ENCODE peak calls at places on chromosomes 5 and 9, in eight cellular contexts. J is astrocyte, B is Peyer's patch, W is heart left ventricle, V is SK-N-SH, Z is NT2/D1, I is kidney epithelial cell, K is adipocyte. Y is an unnamed sample. For H3K27me3, the result is how much of the 10 kb centered on the place peaks cover.

GRCh38 chr5:92912280-92912679 is 668.7 kb downstream of the NR2F1-AS1 start:
- DNase-seq in J (no peak), B (no peak), W (no peak), V (no peak), Z (no peak), I (no peak), K (no peak), Y (no peak)

GRCh38 chr9:68780735-68781134 is 75.7 kb downstream of the PIP5K1B start:
- DNase-seq in J (peak), B (no peak), W (no peak), V (no peak), Z (no peak), I (no peak), K (no peak), Y (no peak)

GRCh38 chr5:123916331-123917121 is 404.5 kb downstream of the CSNK1G3 start:
- DNase-seq in J (peak), B (no peak), W (no peak), V (no peak), Z (no peak), I (peak), K (peak), Y (no peak)

GRCh38 chr5:109708813-109709212 is 19.1 kb downstream of the MAN2A1 start:
- DNase-seq in J (no peak), B (no peak), W (no peak), V (no peak), Z (no peak), I (no peak), K (no peak), Y (no peak)

GRCh38 chr9:82412586-82412985 is 424.0 kb downstream of the SPATA31D1 start:
- DNase-seq in J (no peak), B (no peak), W (no peak), V (no peak), Z (no peak), I (no peak), K (no peak), Y (no peak)

GRCh38 chr9:84139296-84140100 is 158.9 kb downstream of the RMI1 start:
- DNase-seq in J (peak), B (no peak), W (peak), V (no peak), Z (no peak), I (no peak), K (peak), Y (no peak)

GRCh38 chr5:122967625-122968024 is 68.9 kb downstream of the PPIC start:
- DNase-seq in J (no peak), B (no peak), W (no peak), V (no peak), Z (no peak), I (peak), K (no peak), Y (no peak)

GRCh38 chr9:97983524-97984187 is 515 bp downstream of the ANP32B start:
- DNase-seq in J (peak), B (peak), W (peak), V (peak), Z (no peak), I (no peak), K (peak), Y (peak)

GRCh38 chr5:149389552-149390495 is 10.7 kb upstream of the IL17B start:
- DNase-seq in J (no peak), B (no peak), W (no peak), V (no peak), Z (no peak), I (no peak), K (no peak), Y (no peak)

DNA sequence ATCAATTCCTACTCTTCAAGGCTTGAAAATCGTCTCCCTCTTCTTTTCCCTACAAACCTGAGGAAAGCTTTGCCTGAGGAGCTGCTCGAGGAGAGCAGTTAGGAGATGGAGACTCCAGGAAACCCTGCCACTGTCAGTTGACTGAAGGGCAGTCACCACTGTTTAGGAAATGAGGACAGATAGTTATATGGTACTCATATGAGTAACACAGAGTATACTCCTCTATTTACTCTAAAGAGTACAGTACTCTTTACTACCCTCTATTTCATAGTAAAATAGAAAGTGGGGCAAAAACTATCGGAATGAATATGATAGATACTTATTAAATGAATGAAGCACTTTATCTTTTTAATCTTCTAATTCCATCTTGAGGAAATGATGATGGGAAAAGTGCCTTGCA is 115.8 kb downstream of the MAPKAP1 start:
- DNase-seq in J (no peak), B (no peak), W (no peak), V (no peak), Z (no peak), I (no peak), K (no peak), Y (no peak)
- H3K27me3 ChIP-seq in J (under half), B (under half), W (under half), V (under half), Z (under half), I (under half), K (under half), Y (under half)

DNA sequence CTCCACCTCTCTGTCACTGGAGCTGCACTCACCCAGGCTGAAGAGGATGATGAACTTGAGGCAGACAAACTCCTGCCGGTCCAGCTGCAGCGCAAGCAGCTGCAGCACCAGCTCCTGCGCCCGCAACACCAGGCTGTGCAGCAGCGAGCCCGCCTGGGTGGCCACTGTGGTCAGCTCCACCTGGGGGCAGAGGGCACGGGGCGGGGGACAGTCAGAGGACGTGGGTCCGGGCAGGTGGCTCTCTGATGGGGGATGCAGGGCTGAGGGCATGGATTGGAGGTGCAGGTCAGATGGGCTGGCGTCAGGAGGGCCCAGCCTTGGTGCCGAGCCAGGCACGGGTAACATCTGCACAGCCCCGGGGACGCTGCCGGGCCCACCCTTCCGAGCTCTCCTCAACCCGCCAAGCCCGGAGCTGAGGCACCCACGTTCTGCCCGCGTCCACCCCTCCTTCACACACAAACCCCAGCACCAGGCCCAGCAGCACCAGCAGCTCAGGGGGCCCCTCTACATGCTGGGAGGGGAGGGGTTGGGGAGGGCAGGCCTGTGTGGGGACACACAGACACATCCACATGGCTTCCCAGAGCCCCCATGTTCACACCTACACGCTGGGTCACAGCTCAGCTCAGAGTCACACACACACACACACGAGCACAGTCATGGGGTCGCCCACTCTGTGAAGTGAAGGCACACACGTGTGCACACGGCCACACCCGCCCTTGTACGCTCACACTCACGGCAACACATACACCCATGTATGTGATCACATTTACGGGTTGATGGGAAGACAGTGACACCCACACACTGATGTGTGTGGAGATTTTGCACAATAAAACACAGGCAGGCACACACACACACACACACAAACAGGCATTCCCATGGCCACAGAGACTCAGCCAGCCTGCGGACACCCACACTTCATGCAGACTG is 15.9 kb downstream of the NR5A1 start:
- DNase-seq in J (no peak), B (no peak), W (no peak), V (no peak), Z (no peak), I (no peak), K (no peak), Y (no peak)
- H3K27me3 ChIP-seq in J (under half), B (under half), W (under half), V (under half), Z (under half), I (half or more), K (half or more), Y (under half)

DNA sequence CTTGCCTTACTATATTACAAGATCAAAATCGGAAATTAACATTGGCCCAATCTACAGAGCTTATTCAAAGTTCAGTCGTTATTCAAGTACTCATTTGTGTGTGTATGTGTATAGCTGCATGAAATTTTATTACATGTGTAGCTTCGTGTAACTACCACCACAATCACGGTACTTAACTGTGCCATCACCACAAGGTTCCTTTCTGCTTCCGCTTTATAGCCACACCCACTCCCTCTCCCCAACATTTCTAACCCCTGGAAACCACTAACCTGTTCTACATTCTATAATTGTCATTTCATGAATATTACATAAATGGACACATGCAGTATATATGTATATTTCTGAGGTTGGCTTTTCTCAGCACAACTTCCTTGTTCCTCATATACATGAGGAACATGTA is 4.0 kb upstream of the TEX48 start:
- DNase-seq in J (no peak), B (no peak), W (no peak), V (no peak), Z (no peak), I (no peak), K (no peak), Y (no peak)
- H3K27me3 ChIP-seq in J (under half), B (under half), W (under half), V (under half), Z (under half), I (under half), K (under half), Y (under half)

GRCh38 chr5:146342519-146342881 is 3.9 kb downstream of the POU4F3 start:
- DNase-seq in J (no peak), B (no peak), W (no peak), V (no peak), Z (no peak), I (no peak), K (no peak), Y (no peak)
- H3K27me3 ChIP-seq in J (half or more), B (under half), W (half or more), V (half or more), Z (half or more), I (half or more), K (half or more), Y (under half)

GRCh38 chr5:1885777-1886633 is 3.3 kb upstream of the IRX4 start:
- DNase-seq in J (no peak), B (no peak), W (no peak), V (no peak), Z (no peak), I (no peak), K (no peak), Y (no peak)

GRCh38 chr5:1888541-1889251 is 6.0 kb upstream of the IRX4 start:
- DNase-seq in J (no peak), B (no peak), W (no peak), V (no peak), Z (no peak), I (no peak), K (no peak), Y (no peak)

GRCh38 chr5:1885476-1885755 is 2.7 kb upstream of the IRX4 start:
- DNase-seq in J (no peak), B (no peak), W (no peak), V (no peak), Z (no peak), I (no peak), K (no peak), Y (no peak)

GRCh38 chr5:1887400-1888360 is 5.0 kb upstream of the IRX4 start:
- DNase-seq in J (no peak), B (no peak), W (no peak), V (no peak), Z (no peak), I (no peak), K (no peak), Y (no peak)

DNA sequence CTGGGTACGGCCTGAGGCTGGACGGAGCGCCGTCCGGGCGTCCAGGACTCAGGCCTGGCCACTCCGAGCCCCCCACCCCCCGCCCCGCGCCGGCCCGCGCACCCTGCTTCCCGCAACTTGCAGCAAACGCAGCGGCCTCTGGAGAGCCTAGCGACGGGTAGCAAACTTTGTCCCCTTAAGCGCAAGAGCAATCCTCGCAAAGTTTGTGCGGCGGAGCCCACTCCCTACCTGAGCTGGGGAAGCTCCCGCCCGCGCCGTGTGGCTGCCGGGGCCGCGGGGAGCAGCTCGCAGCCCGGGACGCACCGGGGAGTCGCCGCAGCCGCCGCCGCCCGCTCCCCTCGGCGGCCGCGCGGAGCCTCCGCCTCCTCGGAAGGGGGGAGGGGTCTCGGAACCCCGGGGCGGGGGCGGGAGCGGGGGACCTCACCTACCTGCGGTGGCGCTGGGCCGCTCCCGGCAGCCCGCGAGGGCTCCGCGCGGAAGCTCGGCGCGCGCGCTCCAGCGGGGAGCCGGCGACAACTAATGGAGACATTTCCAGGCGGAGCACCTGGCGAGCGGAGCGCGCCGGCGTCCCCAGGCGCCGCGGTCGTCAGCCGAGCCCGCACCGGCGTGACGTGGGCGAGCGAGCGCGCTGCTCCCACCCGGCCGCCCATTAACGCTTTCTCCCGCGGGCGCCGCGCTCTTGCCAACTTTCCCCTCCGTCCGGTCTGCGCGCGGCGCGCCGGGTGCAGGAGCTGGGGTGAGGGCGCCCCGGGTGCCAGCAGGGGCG is 4.1 kb upstream of the IRX4 start:
- DNase-seq in J (no peak), B (no peak), W (no peak), V (no peak), Z (no peak), I (no peak), K (no peak), Y (no peak)
- H3K27me3 ChIP-seq in J (under half), B (under half), W (half or more), V (half or more), Z (half or more), I (half or more), K (under half), Y (under half)

DNA sequence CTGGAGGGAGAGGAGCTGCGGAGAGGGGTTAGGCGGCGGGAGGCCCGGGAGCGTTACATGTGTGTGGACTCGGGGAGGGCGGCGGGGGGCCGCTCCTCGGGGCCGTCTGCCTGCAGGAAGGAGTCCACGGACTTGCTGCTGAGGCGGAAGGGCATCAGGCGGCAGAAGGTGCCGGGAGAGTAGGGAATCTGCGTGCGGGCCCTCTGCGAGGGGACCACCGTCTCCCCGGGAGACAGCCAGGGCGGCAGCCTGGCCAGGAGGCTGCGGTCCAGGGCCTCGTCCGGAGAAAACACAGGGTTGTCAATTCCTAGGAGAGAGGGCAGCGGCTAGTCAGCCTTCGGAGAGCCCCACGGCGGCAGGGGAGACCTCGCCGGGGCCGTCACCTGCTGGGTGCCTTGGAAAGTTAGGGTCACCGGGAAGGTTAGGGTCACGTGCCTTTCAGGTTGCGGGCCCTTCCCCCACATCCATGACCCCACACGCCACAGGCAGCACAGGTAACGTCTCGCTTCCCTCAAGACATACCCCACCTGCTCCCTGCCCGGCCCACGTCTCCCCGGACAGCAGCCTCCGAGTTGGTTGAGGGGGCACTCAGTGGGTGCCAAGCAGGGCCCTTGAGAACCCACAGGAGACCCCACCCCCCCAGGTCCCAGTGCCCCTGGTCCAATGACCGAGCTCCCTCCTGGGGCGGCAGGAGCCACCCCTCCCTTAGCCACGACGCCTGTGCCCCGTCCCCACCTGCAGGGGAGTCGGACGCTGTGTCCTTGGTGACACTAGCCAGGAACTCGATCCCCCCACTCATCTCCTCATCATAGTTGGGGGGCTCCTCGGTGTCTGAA is 32.1 kb downstream of the EXOC3 start:
- DNase-seq in J (no peak), B (peak), W (peak), V (no peak), Z (no peak), I (no peak), K (peak), Y (no peak)
- H3K27me3 ChIP-seq in J (under half), B (under half), W (under half), V (under half), Z (under half), I (under half), K (under half), Y (under half)

GRCh38 chr5:147852365-147852764 is 20.9 kb upstream of the SPINK1 start:
- DNase-seq in J (no peak), B (no peak), W (no peak), V (no peak), Z (no peak), I (no peak), K (no peak), Y (no peak)

GRCh38 chr5:147845618-147846017 is 14.1 kb upstream of the SPINK1 start:
- DNase-seq in J (no peak), B (no peak), W (no peak), V (no peak), Z (no peak), I (no peak), K (no peak), Y (no peak)

GRCh38 chr5:147853372-147853987 is 22.0 kb upstream of the SPINK1 start:
- DNase-seq in J (no peak), B (no peak), W (no peak), V (no peak), Z (no peak), I (no peak), K (no peak), Y (no peak)

GRCh38 chr5:147851578-147851977 is 20.1 kb upstream of the SPINK1 start:
- DNase-seq in J (no peak), B (no peak), W (no peak), V (no peak), Z (no peak), I (no peak), K (no peak), Y (no peak)

DNA sequence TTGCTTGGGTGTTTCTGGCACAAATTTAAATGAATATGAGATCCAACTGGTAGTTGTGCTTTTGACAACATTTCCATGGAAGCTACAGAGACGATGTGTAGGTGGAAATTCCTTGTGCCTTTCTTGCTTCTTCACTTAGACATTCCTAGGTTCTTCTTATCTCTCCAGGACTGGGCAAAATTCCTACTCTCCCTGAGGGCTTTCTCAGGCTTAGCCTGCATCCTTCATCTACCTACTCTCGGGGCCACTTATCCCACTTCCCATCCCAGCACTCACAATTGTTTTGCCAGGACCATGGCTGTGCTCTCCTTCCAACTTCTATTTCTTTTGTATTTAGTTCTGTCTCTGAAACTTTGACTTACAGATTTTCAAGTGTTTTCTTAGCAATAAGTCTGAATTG is 17.8 kb upstream of the SPINK1 start:
- DNase-seq in J (peak), B (no peak), W (no peak), V (no peak), Z (no peak), I (no peak), K (no peak), Y (no peak)
- H3K27me3 ChIP-seq in J (under half), B (under half), W (under half), V (under half), Z (under half), I (under half), K (under half), Y (under half)